ENCODE peak calls at places on chromosomes 6 and 20, in ten cellular contexts. C, E, M, A, Q, T, H, O, J and P are unnamed samples. For H3K9me3, the result is how much of the 10 kb centered on the place peaks cover.

GRCh38 chr20:39066464-39066863 is 104.3 kb downstream of the DHX35 start:
- DNase-seq in T (no peak), O (no peak), A (no peak), E (no peak), H (no peak), Q (no peak), J (no peak), C (no peak), M (no peak), P (no peak)

GRCh38 chr6:46217671-46218131 is 46.9 kb upstream of the ENPP5 start:
- DNase-seq in A (peak), J (no peak), T (no peak), Q (no peak), M (no peak), E (no peak), C (no peak), H (no peak), O (no peak), P (peak)

GRCh38 chr6:33344771-33345697 is 27.5 kb upstream of the ZBTB22 start:
- DNase-seq in T (peak), A (peak), E (peak), H (peak), O (peak), M (peak), J (no peak), C (peak), Q (peak), P (peak)

GRCh38 chr20:1375515-1375914 is 17.3 kb downstream of the FKBP1A start:
- DNase-seq in C (peak), T (no peak), O (peak), E (no peak), A (peak), M (no peak), H (no peak), J (no peak), Q (no peak), P (no peak)

GRCh38 chr20:10591956-10592521 is 81.8 kb downstream of the JAG1 start:
- DNase-seq in E (no peak), Q (no peak), M (no peak), H (no peak), C (no peak), A (no peak), T (no peak), J (no peak), O (no peak), P (no peak)

GRCh38 chr6:132551214-132551613 is 1.3 kb upstream of the TAAR8 start:
- DNase-seq in A (no peak), C (no peak), J (peak), O (no peak), E (no peak), T (no peak), H (no peak), Q (no peak), M (no peak), P (no peak)

GRCh38 chr20:23637282-23638221 is at the start of gene CST3:
- DNase-seq in M (peak), H (peak), J (peak), E (peak), Q (peak), T (peak), A (peak), C (peak), O (peak), P (peak)

GRCh38 chr20:61974357-61974665 is 91.4 kb downstream of the TAF4 start:
- DNase-seq in C (no peak), A (no peak), M (no peak), H (no peak), T (no peak), J (no peak), E (no peak), Q (no peak), O (no peak), P (no peak)

GRCh38 chr6:130252527-130253237 is 29.9 kb upstream of the SAMD3 start:
- DNase-seq in J (no peak), O (no peak), M (no peak), Q (no peak), T (no peak), A (no peak), E (no peak), C (no peak), H (peak), P (no peak)

GRCh38 chr6:168675933-168676551 is 235.1 kb downstream of the SMOC2 start:
- DNase-seq in O (no peak), T (no peak), A (no peak), H (no peak), E (no peak), C (no peak), M (no peak), Q (no peak), J (no peak), P (no peak)

GRCh38 chr6:45961125-45961524 is 54.5 kb downstream of the CLIC5 start:
- DNase-seq in M (no peak), A (peak), Q (no peak), E (no peak), T (no peak), H (no peak), C (no peak), O (no peak), J (no peak), P (no peak)

GRCh38 chr6:169905041-169905807 is 153.8 kb downstream of the ERMARD start:
- DNase-seq in M (no peak), H (peak), C (peak), O (peak), E (no peak), T (no peak), Q (no peak), J (no peak), A (peak), P (no peak)

GRCh38 chr20:21154692-21155091 is 28.8 kb downstream of the KIZ start:
- DNase-seq in O (no peak), Q (no peak), T (no peak), M (no peak), J (no peak), A (no peak), E (no peak), C (no peak), H (no peak), P (no peak)

GRCh38 chr20:53708129-53708968 is 114.7 kb upstream of the ZNF217 start:
- DNase-seq in H (no peak), C (no peak), J (no peak), O (peak), T (no peak), Q (no peak), E (no peak), M (peak), A (no peak), P (no peak)

GRCh38 chr6:26322645-26323482 is 42.1 kb upstream of the BTN3A2 start:
- DNase-seq in H (no peak), E (no peak), O (peak), C (peak), Q (peak), T (no peak), M (peak), A (peak), J (no peak), P (no peak)

GRCh38 chr6:30542915-30543314 is 13.4 kb downstream of the GNL1 start:
- DNase-seq in H (no peak), E (no peak), T (no peak), M (no peak), A (peak), C (no peak), J (no peak), Q (no peak), O (no peak), P (no peak)

GRCh38 chr20:17466641-17467040 is 64.5 kb downstream of the BFSP1 start:
- DNase-seq in Q (no peak), J (no peak), M (no peak), T (no peak), A (no peak), O (peak), E (no peak), H (no peak), C (no peak), P (no peak)

GRCh38 chr6:124795879-124796838 is 166.1 kb upstream of the RNF217 start:
- DNase-seq in O (no peak), M (no peak), T (peak), H (no peak), A (peak), E (no peak), Q (peak), C (no peak), J (peak), P (no peak)

GRCh38 chr6:113818528-113818927 is 38.6 kb upstream of the MARCKS start:
- DNase-seq in Q (no peak), E (no peak), O (no peak), M (no peak), A (peak), C (no peak), T (no peak), J (no peak), H (no peak), P (no peak)

GRCh38 chr20:16641511-16641910 is 68.3 kb upstream of the KIF16B start:
- DNase-seq in T (no peak), O (no peak), A (no peak), Q (no peak), M (no peak), H (no peak), C (no peak), J (no peak), E (no peak), P (no peak)

GRCh38 chr20:2122921-2123320 is 21.3 kb downstream of the STK35 start:
- DNase-seq in A (peak), O (peak), T (no peak), C (no peak), J (no peak), H (no peak), Q (no peak), M (no peak), E (no peak), P (no peak)

GRCh38 chr20:22623211-22623610 is 38.8 kb upstream of the FOXA2 start:
- DNase-seq in H (no peak), Q (no peak), O (no peak), J (no peak), M (no peak), A (peak), T (no peak), C (no peak), E (no peak), P (no peak)

GRCh38 chr6:43833223-43833995 is 63.4 kb downstream of the VEGFA start:
- DNase-seq in C (no peak), J (no peak), O (no peak), T (no peak), Q (no peak), M (no peak), A (no peak), E (no peak), H (peak), P (no peak)

GRCh38 chr6:101013612-101014195 is 132.6 kb upstream of the ASCC3 start:
- DNase-seq in E (no peak), C (no peak), J (no peak), A (no peak), Q (no peak), T (no peak), O (peak), H (no peak), M (no peak), P (no peak)

GRCh38 chr6:53628354-53629119 is 37.0 kb downstream of the KLHL31 start:
- DNase-seq in J (no peak), Q (peak), T (peak), C (no peak), M (peak), O (peak), H (no peak), A (peak), E (no peak), P (no peak)

GRCh38 chr20:33606114-33606771 is 55.9 kb upstream of the C20orf144 start:
- DNase-seq in E (no peak), J (no peak), O (no peak), M (no peak), A (no peak), Q (no peak), H (no peak), T (no peak), C (no peak), P (no peak)

GRCh38 chr6:906920-907319 is 214.0 kb upstream of the EXOC2 start:
- DNase-seq in M (no peak), T (no peak), Q (no peak), O (no peak), E (no peak), H (no peak), C (no peak), J (no peak), A (no peak), P (no peak)

GRCh38 chr6:166555066-166555465 is 31.4 kb downstream of the RAMACL start:
- DNase-seq in M (no peak), C (no peak), J (no peak), A (no peak), O (no peak), T (no peak), E (no peak), H (no peak), Q (no peak), P (no peak)

GRCh38 chr6:105595829-105596228 is 192.9 kb upstream of the PREP start:
- DNase-seq in H (no peak), C (no peak), Q (no peak), J (no peak), E (no peak), A (no peak), O (no peak), T (no peak), M (no peak), P (no peak)

GRCh38 chr20:61823242-61823641 is 242.4 kb downstream of the TAF4 start:
- DNase-seq in O (no peak), T (no peak), M (no peak), C (no peak), E (no peak), Q (no peak), A (no peak), H (no peak), J (no peak), P (no peak)

GRCh38 chr6:119566546-119567263 is 217.1 kb upstream of the MAN1A1 start:
- DNase-seq in A (no peak), Q (no peak), O (no peak), J (no peak), E (no peak), C (no peak), M (no peak), T (peak), H (no peak), P (no peak)

GRCh38 chr20:19515074-19515473 is 243.0 kb upstream of the RIN2 start:
- DNase-seq in E (no peak), A (no peak), T (no peak), J (no peak), H (no peak), C (no peak), Q (no peak), M (no peak), O (no peak), P (no peak)

DNA sequence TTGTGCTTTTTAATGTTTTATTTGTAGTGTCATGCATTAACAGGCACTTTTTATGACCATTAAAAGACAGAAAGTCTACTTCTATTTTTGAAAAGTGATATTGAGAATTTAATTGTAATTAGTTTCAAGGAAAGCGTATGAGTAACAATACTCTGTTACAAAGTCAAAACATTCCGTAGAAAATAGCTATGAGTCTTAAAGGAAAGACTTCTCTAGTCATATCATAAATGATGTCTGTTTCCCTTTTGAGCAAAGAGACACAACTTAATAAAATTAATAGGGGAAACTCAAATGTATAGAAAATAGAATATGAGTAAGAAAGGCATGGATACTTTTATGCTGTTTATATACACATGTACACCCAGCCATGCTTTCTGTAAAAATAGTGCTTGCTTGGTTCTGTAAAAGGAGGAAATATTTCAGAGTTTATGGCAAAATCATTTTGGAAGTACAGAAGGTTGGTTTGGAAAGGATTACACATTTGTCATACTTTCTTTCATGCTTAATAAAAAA is 107.8 kb upstream of the AHI1 start:
- DNase-seq in M (peak), E (no peak), Q (no peak), H (no peak), O (no peak), T (no peak), J (no peak), A (no peak), C (no peak), P (no peak)
- H3K9me3 ChIP-seq in M (under half), E (under half), Q (under half), H (under half), O (under half), T (under half), J (under half), A (under half), C (under half), P (under half)

GRCh38 chr20:60808003-60808402 is 444.1 kb upstream of the CDH4 start:
- DNase-seq in E (no peak), M (no peak), Q (no peak), A (no peak), T (no peak), C (no peak), O (no peak), J (no peak), H (no peak), P (no peak)

GRCh38 chr20:60810561-60810960 is 441.5 kb upstream of the CDH4 start:
- DNase-seq in M (no peak), A (no peak), J (no peak), T (no peak), Q (no peak), O (no peak), E (no peak), H (no peak), C (no peak), P (no peak)

GRCh38 chr20:60804918-60805631 is 447.0 kb upstream of the CDH4 start:
- DNase-seq in J (no peak), A (no peak), E (no peak), O (peak), Q (no peak), H (no peak), T (no peak), M (no peak), C (no peak), P (no peak)

GRCh38 chr20:60806824-60807223 is 445.2 kb upstream of the CDH4 start:
- DNase-seq in O (no peak), A (no peak), J (no peak), H (no peak), M (no peak), T (no peak), E (no peak), Q (no peak), C (no peak), P (no peak)

DNA sequence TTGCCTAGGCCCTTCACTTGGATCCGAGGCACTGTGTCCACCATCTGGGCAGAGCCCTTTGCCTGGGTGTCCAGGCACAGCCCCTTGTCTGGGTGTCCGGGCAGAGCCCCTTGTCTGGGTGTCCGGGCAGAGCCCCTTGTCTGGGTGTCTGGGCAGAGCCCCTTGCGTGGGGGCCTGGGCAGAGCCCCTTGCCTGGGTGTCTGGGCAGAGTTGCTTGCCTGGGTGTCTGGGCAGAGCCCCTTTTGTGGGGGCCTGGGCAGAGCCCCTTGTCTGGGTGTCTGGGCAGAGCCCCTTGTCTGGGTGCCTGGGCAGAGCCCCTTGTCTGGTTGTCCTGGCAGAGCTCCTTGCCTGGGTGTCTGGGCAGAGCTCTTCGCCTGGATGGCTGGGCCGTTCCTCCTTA is 443.4 kb upstream of the CDH4 start:
- DNase-seq in Q (no peak), E (no peak), C (no peak), M (no peak), T (no peak), A (no peak), H (no peak), J (no peak), O (no peak), P (no peak)
- H3K9me3 ChIP-seq in Q (under half), E (under half), C (under half), M (under half), T (under half), A (under half), H (under half), J (under half), O (under half), P (under half)

DNA sequence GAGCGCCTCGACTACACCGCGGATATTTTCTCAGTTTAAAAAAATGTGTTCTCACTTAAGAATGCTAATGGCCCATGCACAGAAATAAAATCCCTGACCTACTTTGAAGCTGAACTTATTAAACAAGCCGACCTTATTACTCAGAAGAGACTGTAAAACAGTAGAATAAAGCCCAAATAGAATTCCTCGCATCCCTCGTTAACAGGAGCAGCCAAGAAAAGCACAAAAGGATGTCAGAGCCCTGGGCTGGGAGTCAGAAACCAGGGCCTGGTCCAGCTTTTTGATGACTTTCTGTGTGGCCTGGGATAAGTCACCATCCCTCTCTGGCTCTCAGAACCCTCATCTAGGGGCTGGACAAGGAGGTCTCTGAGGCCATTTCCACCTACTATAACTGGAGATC is 489.3 kb downstream of the PTPRT start:
- DNase-seq in O (no peak), A (no peak), J (no peak), Q (no peak), E (no peak), M (no peak), H (no peak), C (no peak), T (no peak), P (no peak)
- H3K9me3 ChIP-seq in O (under half), A (under half), J (under half), Q (under half), E (under half), M (under half), H (under half), C (under half), T (under half), P (under half)

DNA sequence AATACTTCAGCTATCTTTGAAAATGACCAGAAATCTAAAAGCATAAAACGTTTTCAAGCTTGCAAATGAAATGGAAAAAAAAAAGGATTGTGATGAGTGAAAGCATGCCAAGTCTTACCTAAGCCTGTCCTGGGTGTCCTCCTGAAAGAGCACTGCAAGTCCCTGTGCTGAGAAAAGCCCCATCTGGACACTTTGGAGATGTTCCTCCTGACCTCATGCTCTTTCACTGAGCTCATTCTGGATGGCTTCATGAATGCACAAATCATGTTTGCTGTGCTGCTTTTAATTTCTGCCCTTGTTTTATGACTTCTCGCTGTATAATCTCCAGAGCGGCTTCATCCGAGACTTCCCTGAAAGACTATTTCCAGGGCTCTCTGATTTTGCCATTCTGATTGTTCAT is 136.0 kb downstream of the SOD2 start:
- DNase-seq in Q (no peak), E (no peak), J (no peak), O (no peak), T (no peak), A (no peak), C (peak), M (no peak), H (no peak), P (no peak)
- H3K9me3 ChIP-seq in Q (under half), E (under half), J (under half), O (under half), T (under half), A (under half), C (under half), M (under half), H (under half), P (under half)

GRCh38 chr6:143346004-143346403 is 104.5 kb downstream of the ADAT2 start:
- DNase-seq in A (no peak), T (no peak), H (no peak), Q (no peak), O (no peak), M (no peak), C (no peak), J (no peak), E (no peak), P (no peak)
- H3K9me3 ChIP-seq in A (under half), T (under half), H (under half), Q (under half), O (under half), M (under half), C (under half), J (under half), E (under half), P (under half)

GRCh38 chr6:22681761-22682160 is 112.4 kb downstream of the HDGFL1 start:
- DNase-seq in T (no peak), A (no peak), M (no peak), Q (no peak), H (no peak), O (no peak), J (no peak), C (no peak), E (no peak), P (no peak)
- H3K9me3 ChIP-seq in T (under half), A (under half), M (under half), Q (under half), H (under half), O (under half), J (under half), C (under half), E (under half), P (under half)